ENCODE peak calls at places on chromosomes 13 and 19, in nine cellular contexts. Y is stomach, T is H1, B is SK-N-SH, C is tibial nerve, Q is A549, D is HepG2, X is ovary, N is K562. O is an unnamed sample.
A peak's percentile ranks its signal among the peaks of the same experiment; 100 is the strongest.

GRCh38 chr19:41746593-41747227 is 8.6 kb upstream of the CEACAM6 start:
- DNase-seq in Y (peak; percentile 73), T (peak; percentile 46), B (peak; percentile 40), C (no peak), Q (peak; percentile 84), D (peak; percentile 29), X (no peak), N (peak; percentile 59), O (no peak)

GRCh38 chr13:110354209-110354627 is 47.1 kb downstream of the COL4A2 start:
- DNase-seq in Y (no peak), T (no peak), B (no peak), C (no peak), Q (no peak), D (no peak), X (no peak), N (no peak), O (no peak)

GRCh38 chr19:1591421-1592022 is 1.1 kb downstream of the MBD3 start:
- DNase-seq in Y (no peak), T (no peak), B (peak; percentile 57), C (no peak), Q (no peak), D (no peak), X (no peak), N (no peak), O (no peak)

GRCh38 chr19:13817615-13818371 is 22.6 kb downstream of the ZSWIM4 start:
- DNase-seq in Y (peak; percentile 87), T (peak; percentile 93), B (no peak), C (no peak), Q (no peak), D (no peak), X (no peak), N (peak; percentile 90), O (no peak)

GRCh38 chr19:397321-397720 is 11.6 kb downstream of the C2CD4C start:
- DNase-seq in Y (no peak), T (no peak), B (no peak), C (no peak), Q (no peak), D (no peak), X (peak; percentile 10), N (no peak), O (no peak)

GRCh38 chr13:75960538-75960994 is 324.4 kb downstream of the LMO7 start:
- DNase-seq in Y (no peak), T (no peak), B (no peak), C (no peak), Q (no peak), D (no peak), X (no peak), N (peak; percentile 30), O (no peak)

GRCh38 chr13:45928843-45929242 is 77.3 kb upstream of the SIAH3 start:
- DNase-seq in Y (no peak), T (no peak), B (no peak), C (no peak), Q (no peak), D (no peak), X (no peak), N (no peak), O (no peak)

GRCh38 chr13:59112375-59112774 is 1051.4 kb downstream of the DIAPH3 start:
- DNase-seq in Y (no peak), T (no peak), B (peak; percentile 5), C (no peak), Q (no peak), D (no peak), X (no peak), N (no peak), O (peak; percentile 63)

GRCh38 chr13:98613591-98613990 is 36.7 kb upstream of the STK24 start:
- DNase-seq in Y (no peak), T (no peak), B (no peak), C (no peak), Q (no peak), D (no peak), X (no peak), N (no peak), O (no peak)

GRCh38 chr19:12952488-12953455 is 4.3 kb downstream of the GADD45GIP1 start:
- DNase-seq in Y (no peak), T (no peak), B (peak; percentile 79), C (no peak), Q (no peak), D (no peak), X (no peak), N (no peak), O (no peak)

GRCh38 chr13:55437162-55437561 is 1703.6 kb upstream of the PRR20A start:
- DNase-seq in Y (no peak), T (no peak), B (no peak), C (no peak), Q (no peak), D (no peak), X (no peak), N (no peak), O (no peak)

GRCh38 chr19:19619121-19619848 is 798 bp upstream of the PBX4 start:
- DNase-seq in Y (no peak), T (no peak), B (no peak), C (no peak), Q (no peak), D (no peak), X (no peak), N (no peak), O (no peak)

GRCh38 chr13:36217456-36217855 is 3.1 kb upstream of the SOHLH2 start:
- DNase-seq in Y (no peak), T (no peak), B (no peak), C (no peak), Q (no peak), D (no peak), X (no peak), N (no peak), O (no peak)

GRCh38 chr13:36207672-36208071 is 6.7 kb downstream of the SOHLH2 start:
- DNase-seq in Y (no peak), T (no peak), B (no peak), C (no peak), Q (no peak), D (no peak), X (no peak), N (peak; percentile 7), O (no peak)

GRCh38 chr13:36214163-36214921 is at the start of gene SOHLH2:
- DNase-seq in Y (no peak), T (no peak), B (no peak), C (no peak), Q (no peak), D (no peak), X (no peak), N (peak; percentile 66), O (no peak)

GRCh38 chr13:36212789-36213188 is 1.6 kb downstream of the SOHLH2 start:
- DNase-seq in Y (no peak), T (no peak), B (no peak), C (no peak), Q (no peak), D (no peak), X (no peak), N (peak; percentile 33), O (no peak)

DNA sequence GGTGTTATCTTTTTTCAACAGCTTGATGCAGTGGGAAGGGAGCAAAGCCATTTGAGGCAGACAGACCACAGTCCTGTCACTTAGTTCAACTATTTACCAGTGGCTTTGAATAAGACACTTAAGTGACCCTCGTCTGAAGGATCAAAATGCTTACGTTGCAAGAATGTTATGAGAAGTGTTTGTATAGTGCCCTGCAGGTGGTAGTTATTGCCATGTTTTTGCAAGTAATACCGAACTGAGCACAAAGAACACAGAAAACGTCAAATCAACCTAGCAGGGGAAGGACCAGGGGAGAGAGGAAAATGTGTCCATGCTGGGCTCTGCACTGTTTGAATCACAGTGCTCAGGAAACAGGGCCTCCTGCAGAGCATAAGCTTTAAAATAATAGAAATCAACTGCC is 2.8 kb downstream of the SOHLH2 start:
- DNase-seq in Y (no peak), T (no peak), B (no peak), C (no peak), Q (no peak), D (no peak), X (no peak), N (no peak), O (no peak)
- H3K27ac ChIP-seq in Y (no peak overlapping the region), T (no peak overlapping the region), B (no peak overlapping the region), C (no peak overlapping the region), Q (no peak overlapping the region), D (no peak overlapping the region), X (no peak overlapping the region), N (no peak overlapping the region), O (no peak overlapping the region)

GRCh38 chr13:30341815-30342570 is 34.6 kb upstream of the KATNAL1 start:
- DNase-seq in Y (peak; percentile 85), T (no peak), B (peak; percentile 54), C (peak; percentile 70), Q (no peak), D (no peak), X (peak; percentile 77), N (no peak), O (peak; percentile 97)
- H3K4me3 ChIP-seq in Y (no peak overlapping the region), T (no peak overlapping the region), B (no peak overlapping the region), C (no peak overlapping the region), Q (no peak overlapping the region), D (no peak overlapping the region), X (no peak overlapping the region), N (no peak overlapping the region), O (no peak overlapping the region)

GRCh38 chr13:26623125-26623524 is 65.6 kb downstream of the WASF3 start:
- DNase-seq in Y (no peak), T (no peak), B (no peak), C (no peak), Q (no peak), D (no peak), X (no peak), N (no peak), O (no peak)

GRCh38 chr13:26624572-26624971 is 67.1 kb downstream of the WASF3 start:
- DNase-seq in Y (no peak), T (no peak), B (no peak), C (no peak), Q (no peak), D (no peak), X (no peak), N (no peak), O (no peak)

GRCh38 chr13:26629260-26629659 is 71.8 kb downstream of the WASF3 start:
- DNase-seq in Y (no peak), T (no peak), B (no peak), C (no peak), Q (no peak), D (peak; percentile 12), X (no peak), N (peak; percentile 18), O (no peak)

DNA sequence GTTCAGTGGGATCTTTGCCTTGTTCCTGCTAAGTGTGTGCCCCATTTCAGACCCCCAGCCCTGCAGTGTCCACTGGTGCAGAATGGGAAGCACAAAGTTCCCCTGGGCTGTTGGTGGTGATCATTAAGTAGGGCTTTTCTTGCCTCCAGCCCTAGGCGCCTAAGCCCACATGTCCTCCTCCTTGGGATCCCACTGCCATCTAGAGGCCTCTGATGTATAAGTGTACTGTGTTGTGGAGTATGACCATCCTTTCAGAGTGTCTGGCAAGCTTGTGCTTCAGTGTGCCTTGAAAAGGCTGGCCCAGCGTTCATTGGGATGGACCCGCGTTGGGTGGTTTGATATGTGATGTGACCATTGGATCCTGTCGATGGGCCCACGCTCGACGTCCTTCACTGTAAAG is 71.2 kb downstream of the WASF3 start:
- DNase-seq in Y (no peak), T (no peak), B (no peak), C (no peak), Q (no peak), D (peak; percentile 28), X (no peak), N (peak; percentile 9), O (no peak)
- TF ChIP-seq EP300 in Y (no peak), T (no peak), B (no peak), C (no peak), Q (no peak), D (no peak), X (no peak), N (no peak), O (no peak)

DNA sequence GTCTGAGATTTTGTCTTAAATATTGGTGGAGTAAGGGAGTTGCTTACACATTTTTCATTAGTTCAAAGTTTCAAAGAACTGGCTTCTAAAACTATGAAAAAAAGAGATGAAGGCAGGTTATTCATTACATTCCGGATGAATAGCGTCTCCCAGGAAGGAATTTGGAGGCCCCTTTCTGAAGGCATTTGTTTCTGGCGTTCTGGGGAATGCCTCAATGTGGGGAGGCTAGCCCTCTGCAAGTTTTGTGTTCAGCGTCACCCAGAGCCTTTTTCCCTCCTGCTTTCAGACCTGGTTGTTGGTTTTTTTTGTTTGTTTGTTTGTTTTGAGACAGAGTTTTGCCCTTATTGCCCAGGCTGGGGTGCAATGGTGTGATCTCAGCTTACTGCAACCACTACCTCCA is 21.0 kb downstream of the FAM124A start:
- DNase-seq in Y (no peak), T (peak; percentile 51), B (no peak), C (no peak), Q (no peak), D (no peak), X (no peak), N (no peak), O (no peak)
- H3K27ac ChIP-seq in Y (no peak overlapping the region), T (peak overlapping the region; percentile 59), B (no peak overlapping the region), C (peak overlapping the region; percentile 53), Q (no peak overlapping the region), D (no peak overlapping the region), X (no peak overlapping the region), N (no peak overlapping the region), O (peak overlapping the region; percentile 81)

O was measured in sigmoid colon.